ENCODE peak calls at places on chromosomes 2 and 18, in eight cellular contexts. E is NCI-H2081 treated with DMSO at 0.1 percent for 48 hours; M is CD8-positive, alpha-beta T cell; I is CD8-positive, alpha-beta memory T cell; W is type B pancreatic cell; R is amniotic stem cell; Q is GM20000; S is NCI-H1417. L is an unnamed sample.

GRCh38 chr2:83081835-83082522 is 1377.1 kb downstream of the SUCLG1 start:
- DNase-seq in E (peak), M (no peak), I (no peak), W (no peak), R (peak), Q (no peak), S (peak), L (peak)

GRCh38 chr2:206442854-206443734 is at the start of gene ADAM23:
- DNase-seq in E (no peak), M (peak), I (peak), W (peak), R (no peak), Q (peak), S (peak), L (no peak)

GRCh38 chr2:219270055-219270372 is 9.2 kb upstream of the DNAJB2 start:
- DNase-seq in E (no peak), M (no peak), I (no peak), W (no peak), R (no peak), Q (no peak), S (no peak), L (no peak)

GRCh38 chr2:3365219-3365618 is 12.4 kb downstream of the EIPR1 start:
- DNase-seq in E (no peak), M (no peak), I (no peak), W (no peak), R (no peak), Q (no peak), S (peak), L (no peak)

GRCh38 chr18:111292-112014 is 46.9 kb upstream of the USP14 start:
- DNase-seq in E (no peak), M (peak), I (peak), W (peak), R (no peak), Q (peak), S (no peak), L (no peak)

GRCh38 chr2:99861376-99861760 is 281.0 kb downstream of the AFF3 start:
- DNase-seq in E (no peak), M (no peak), I (no peak), W (no peak), R (no peak), Q (peak), S (peak), L (no peak)

GRCh38 chr2:88545118-88545517 is 82.1 kb downstream of the EIF2AK3 start:
- DNase-seq in E (no peak), M (no peak), I (no peak), W (no peak), R (no peak), Q (no peak), S (peak), L (no peak)

GRCh38 chr18:11887305-11888262 is 20.5 kb downstream of the MPPE1 start:
- DNase-seq in E (no peak), M (no peak), I (no peak), W (no peak), R (no peak), Q (no peak), S (no peak), L (no peak)

GRCh38 chr2:102283996-102284395 is 27.4 kb upstream of the IL1RL1 start:
- DNase-seq in E (no peak), M (no peak), I (no peak), W (no peak), R (no peak), Q (no peak), S (no peak), L (no peak)

GRCh38 chr18:34493566-34494358 is 216.3 kb upstream of the DTNA start:
- DNase-seq in E (no peak), M (no peak), I (no peak), W (peak), R (no peak), Q (peak), S (peak), L (no peak)

GRCh38 chr18:34787931-34788532 is 77.9 kb downstream of the DTNA start:
- DNase-seq in E (peak), M (peak), I (no peak), W (no peak), R (peak), Q (peak), S (peak), L (no peak)

GRCh38 chr18:78518805-78519204 is 460.8 kb upstream of the SALL3 start:
- DNase-seq in E (no peak), M (no peak), I (no peak), W (no peak), R (no peak), Q (no peak), S (no peak), L (no peak)

GRCh38 chr2:220783651-220784050 is 788.5 kb downstream of the EPHA4 start:
- DNase-seq in E (peak), M (no peak), I (no peak), W (no peak), R (no peak), Q (no peak), S (peak), L (no peak)

L was measured in HS-27A.